ENCODE peak calls at places on chromosomes 4 and X, in six cellular contexts. F is HCT116, Z is fibroblast of lung, H is neural progenitor cell, Y is GM23248, K is MM.1S. T is an unnamed sample.

GRCh38 chr4:1338752-1339414 is 8.1 kb upstream of the UVSSA start:
- DNase-seq in K (peak; percentile 1), Z (no peak), H (no peak), Y (no peak), F (no peak), T (no peak)

GRCh38 chrX:10450229-10450958 is 170.0 kb downstream of the MID1 start:
- DNase-seq in F (no peak), K (no peak), H (no peak), Y (peak; percentile 66), Z (peak; percentile 82), T (peak; percentile 29)

GRCh38 chr4:3352918-3353594 is 60.2 kb downstream of the RGS12 start:
- DNase-seq in Z (no peak), H (no peak), F (no peak), K (no peak), Y (no peak), T (no peak)

GRCh38 chr4:74455361-74456055 is 10.6 kb downstream of the AREG start:
- DNase-seq in Z (no peak), F (no peak), Y (no peak), H (no peak), K (no peak), T (no peak)

GRCh38 chr4:4859010-4859798 is at the start of gene MSX1:
- DNase-seq in Y (peak; percentile 96), H (peak; percentile 96), F (peak; percentile 60), K (peak; percentile 89), Z (peak; percentile 69), T (peak; percentile 90)

GRCh38 chr4:185773419-185773818 is 38.6 kb downstream of the SORBS2 start:
- DNase-seq in K (no peak), F (no peak), H (peak; percentile 42), Z (no peak), Y (no peak), T (no peak)

GRCh38 chr4:148376151-148376550 is 66.1 kb downstream of the NR3C2 start:
- DNase-seq in H (no peak), Z (peak; percentile 66), Y (no peak), K (peak; percentile 73), F (peak; percentile 45), T (peak; percentile 54)

GRCh38 chr4:78562687-78563086 is 11.1 kb downstream of the ANXA3 start:
- DNase-seq in Y (no peak), H (no peak), Z (no peak), K (no peak), F (no peak), T (no peak)

GRCh38 chr4:87130985-87131753 is 89.2 kb downstream of the KLHL8 start:
- DNase-seq in K (no peak), H (peak; percentile 21), F (no peak), Y (no peak), Z (no peak), T (no peak)

GRCh38 chrX:45806410-45807121 is 605.9 kb upstream of the DIPK2B start:
- DNase-seq in H (no peak), F (no peak), Z (peak; percentile 95), Y (peak; percentile 82), K (no peak), T (no peak)

GRCh38 chrX:132266583-132267355 is 47.5 kb upstream of the RAP2C start:
- DNase-seq in Y (peak; percentile 57), H (no peak), Z (peak; percentile 78), K (no peak), F (no peak), T (no peak)

DNA sequence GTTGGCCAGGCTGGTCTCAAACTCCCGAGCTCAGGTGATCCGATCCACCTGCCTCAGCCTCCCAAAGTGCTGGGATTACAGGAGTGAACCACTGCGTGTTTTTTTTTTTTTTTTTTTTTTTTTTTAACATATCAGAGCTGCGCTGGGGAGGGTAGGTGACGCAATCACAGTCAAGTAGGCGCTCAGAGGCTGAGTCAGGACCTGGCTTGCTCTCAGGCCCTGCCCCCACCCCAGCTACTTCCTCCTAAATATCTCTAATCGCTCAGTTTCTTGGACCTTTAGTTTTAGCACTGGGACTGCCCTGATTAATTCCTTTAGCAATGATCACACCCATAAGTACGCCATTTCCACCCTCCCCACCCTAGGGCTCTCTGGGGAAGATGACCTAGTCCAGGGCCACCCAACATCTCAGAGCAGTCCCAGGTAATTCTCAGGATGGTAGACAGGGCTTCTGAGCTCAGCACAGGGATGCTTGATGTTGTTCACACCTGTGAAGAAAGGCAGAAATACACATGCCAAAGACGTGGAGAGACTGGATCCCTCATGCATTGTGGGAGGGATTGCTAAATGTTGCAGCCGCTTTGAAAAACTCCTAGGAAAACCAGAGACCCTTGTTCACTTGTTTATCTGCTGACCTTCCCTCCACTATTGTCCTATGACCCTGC is 50.2 kb downstream of the DDX3X start:
- DNase-seq in K (no peak), Z (peak; percentile 92), Y (peak; percentile 75), F (peak; percentile 51), H (no peak), T (peak; percentile 22)
- H3K4me1 ChIP-seq in K (no peaks in the 10 kb centered on the region), Z (peaks cover 4% of the 10 kb centered on the region), Y (peaks cover 13% of the 10 kb centered on the region), F (peaks cover 16% of the 10 kb centered on the region), H (no peaks in the 10 kb centered on the region), T (no peaks in the 10 kb centered on the region)

DNA sequence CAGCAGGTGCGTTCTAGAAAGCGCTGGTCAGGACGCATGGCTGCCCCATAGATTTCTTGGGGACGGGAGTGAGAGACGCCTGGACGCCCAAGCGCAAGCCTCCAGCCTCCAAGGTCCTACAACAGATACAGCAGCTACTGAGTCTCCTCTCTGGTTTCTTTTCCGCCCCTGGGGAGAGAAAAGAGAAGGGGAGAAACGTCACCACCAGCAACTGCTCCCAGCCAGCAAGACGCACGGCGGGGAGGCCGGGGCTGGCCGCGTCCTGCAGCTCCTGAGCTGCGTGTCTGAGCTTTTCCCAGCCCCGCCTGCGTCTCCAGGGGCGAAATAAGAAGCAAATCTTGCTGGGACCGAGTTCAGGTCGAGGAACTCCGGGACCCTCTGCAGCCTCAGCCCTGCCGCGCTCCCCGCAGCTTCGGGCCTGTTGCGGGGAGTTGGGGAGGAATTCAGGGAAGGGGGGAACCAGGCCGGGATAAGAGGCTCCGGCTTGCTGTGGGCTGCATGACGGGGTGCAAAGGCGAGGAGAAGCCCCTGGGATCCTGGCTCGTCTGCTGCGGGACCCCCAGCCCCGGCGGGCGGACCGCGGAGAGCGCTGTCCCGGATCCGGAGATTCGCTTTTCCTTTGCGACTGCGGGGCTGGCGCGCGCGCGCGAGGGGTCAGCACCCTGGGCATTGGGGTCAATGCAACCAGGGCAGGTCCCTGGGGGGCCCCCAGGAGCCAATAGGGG is 6.8 kb upstream of the SHOX start:
- DNase-seq in H (peak; percentile 77), Y (peak; percentile 8), K (peak; percentile 9), Z (peak; percentile 3), F (no peak), T (peak; percentile 27)
- TF ChIP-seq EZH2 in H (peak; percentile 95), Y (no peak), K (no peak), Z (no peak), F (no peak), T (no peak)

GRCh38 chr4:40234519-40235039 is 37.7 kb downstream of the RHOH start:
- DNase-seq in K (no peak), Y (no peak), F (no peak), H (no peak), Z (no peak), T (no peak)
- H3K4me1 ChIP-seq in K (peaks cover 8% of the 10 kb centered on the region), Y (no peaks in the 10 kb centered on the region), F (no peaks in the 10 kb centered on the region), H (peaks cover 6% of the 10 kb centered on the region), Z (no peaks in the 10 kb centered on the region), T (peaks cover 25% of the 10 kb centered on the region)

GRCh38 chr4:54091637-54092404 is 8.1 kb upstream of the GSX2 start:
- DNase-seq in K (peak; percentile 59), Y (peak; percentile 85), Z (peak; percentile 75), H (peak; percentile 64), F (no peak), T (peak; percentile 48)
- TF ChIP-seq EZH2 in K (no peak), Y (no peak), Z (no peak), H (peak; percentile 80), F (no peak), T (no peak)

DNA sequence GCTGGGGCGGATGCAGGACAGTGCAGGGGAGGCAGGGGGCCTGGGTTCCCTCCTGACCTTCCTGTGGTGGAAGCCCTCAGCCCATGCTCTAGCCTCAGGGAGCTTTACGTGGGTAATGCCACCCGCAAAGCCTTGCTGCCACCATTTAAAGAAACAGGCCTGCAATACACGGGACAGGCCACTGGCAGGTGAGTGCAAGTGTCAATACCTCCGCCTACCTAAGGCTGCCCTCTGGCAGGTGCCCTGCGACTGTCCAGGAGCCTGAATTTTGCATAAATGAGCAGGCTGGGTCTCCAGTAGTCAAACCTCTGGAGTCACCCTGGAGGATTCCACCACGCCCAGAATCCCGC is 5.9 kb downstream of the CRMP1 start:
- DNase-seq in Y (peak; percentile 4), Z (no peak), H (no peak), F (no peak), K (no peak), T (no peak)
- H3K4me1 ChIP-seq in Y (no peaks in the 10 kb centered on the region), Z (no peaks in the 10 kb centered on the region), H (peaks cover 24% of the 10 kb centered on the region), F (no peaks in the 10 kb centered on the region), K (no peaks in the 10 kb centered on the region), T (peaks cover 33% of the 10 kb centered on the region)

DNA sequence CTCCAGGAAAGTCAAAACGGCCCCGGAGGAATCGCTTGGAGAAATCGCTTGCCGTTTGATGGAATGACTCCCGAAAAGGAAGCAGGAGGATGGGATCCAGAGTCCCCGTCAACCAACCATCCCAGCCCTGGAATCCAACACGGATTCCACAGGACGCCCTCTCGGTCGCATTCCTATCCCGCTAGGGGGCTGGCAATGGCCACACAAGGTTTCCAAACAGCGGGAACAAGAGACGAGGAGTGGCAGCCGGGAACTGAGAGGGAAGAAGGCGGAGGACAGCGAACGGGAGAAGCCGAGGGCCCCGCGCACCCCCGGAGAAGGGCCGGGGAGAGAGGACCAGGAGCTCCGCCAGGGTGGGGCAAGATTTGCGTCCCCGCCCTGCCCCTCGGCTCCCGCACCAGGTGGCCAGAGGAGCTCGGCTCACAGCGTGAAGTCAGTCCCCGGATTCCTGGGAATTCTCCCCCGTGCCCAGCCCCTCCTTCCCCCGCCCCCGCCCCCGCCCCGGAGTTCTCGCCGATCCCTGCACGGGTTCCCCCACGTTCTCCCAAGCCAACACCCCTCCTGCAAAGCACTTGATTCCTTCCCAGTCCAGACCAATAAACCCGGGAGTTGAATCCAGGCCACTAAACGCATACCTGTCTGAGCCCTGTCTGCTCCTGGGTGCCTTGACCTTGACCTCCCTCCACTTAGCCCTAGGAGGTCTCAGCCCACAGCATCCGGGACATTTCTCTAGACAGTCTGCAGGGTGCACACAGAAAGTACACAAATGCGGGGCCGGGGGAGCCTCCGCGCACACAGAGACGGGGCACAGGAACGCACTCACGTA is 1.4 kb downstream of the PDZD4 start:
- DNase-seq in F (no peak), H (peak; percentile 76), Z (no peak), Y (peak; percentile 6), K (no peak), T (no peak)
- TF ChIP-seq EZH2 in F (no peak), H (no peak), Z (peak; percentile 74), Y (no peak), K (no peak), T (no peak)

GRCh38 chrX:154734101-154734781 is 16.6 kb downstream of the GAB3 start:
- DNase-seq in H (no peak), F (no peak), Z (peak; percentile 83), K (no peak), Y (peak; percentile 60), T (no peak)

GRCh38 chrX:154735695-154736393 is 15.0 kb downstream of the GAB3 start:
- DNase-seq in Z (peak; percentile 92), K (no peak), Y (peak; percentile 77), F (no peak), H (no peak), T (no peak)

GRCh38 chrX:154742623-154743022 is 8.3 kb downstream of the GAB3 start:
- DNase-seq in Y (no peak), K (no peak), Z (no peak), F (no peak), H (no peak), T (no peak)

GRCh38 chrX:154738013-154738738 is 12.7 kb downstream of the GAB3 start:
- DNase-seq in K (no peak), F (no peak), H (no peak), Y (peak; percentile 83), Z (peak; percentile 85), T (peak; percentile 48)

GRCh38 chrX:154739952-154740351 is 10.9 kb downstream of the GAB3 start:
- DNase-seq in F (no peak), H (no peak), Z (no peak), K (no peak), Y (no peak), T (no peak)
- H3K4me1 ChIP-seq in F (no peaks in the 10 kb centered on the region), H (no peaks in the 10 kb centered on the region), Z (peaks cover 7% of the 10 kb centered on the region), K (no peaks in the 10 kb centered on the region), Y (peaks cover 27% of the 10 kb centered on the region), T (no peaks in the 10 kb centered on the region)

T was measured in A673.